ENCODE peak calls at places on chromosomes 3 and 15, in six cellular contexts. T, M, D, W, G and P are unnamed samples.

GRCh38 chr15:61849446-61849845 is 210.8 kb downstream of the VPS13C start:
- DNase-seq in T (no peak), M (no peak), D (no peak), W (no peak), G (no peak), P (no peak)

GRCh38 chr3:177185035-177185574 is 12.2 kb downstream of the TBL1XR1 start:
- DNase-seq in T (no peak), M (no peak), D (no peak), W (no peak), G (no peak), P (no peak)

GRCh38 chr3:158167737-158168469 is 58.0 kb downstream of the RSRC1 start:
- DNase-seq in T (no peak), M (no peak), D (no peak), W (peak), G (no peak), P (no peak)

GRCh38 chr15:51093488-51093864 is 1.2 kb downstream of the TNFAIP8L3 start:
- DNase-seq in T (no peak), M (no peak), D (no peak), W (no peak), G (no peak), P (no peak)

GRCh38 chr15:52709172-52709979 is 30.2 kb upstream of the ATOSA start:
- DNase-seq in T (peak), M (peak), D (peak), W (no peak), G (no peak), P (peak)

GRCh38 chr3:152444029-152444641 is 175.4 kb downstream of the MBNL1 start:
- DNase-seq in T (no peak), M (peak), D (no peak), W (peak), G (no peak), P (no peak)

GRCh38 chr3:36944012-36944640 is 728 bp downstream of the TRANK1 start:
- DNase-seq in T (no peak), M (peak), D (peak), W (no peak), G (peak), P (peak)

GRCh38 chr15:31223478-31224350 is 102.9 kb upstream of the KLF13 start:
- DNase-seq in T (no peak), M (no peak), D (no peak), W (no peak), G (no peak), P (no peak)

GRCh38 chr3:11288786-11289637 is 16.8 kb downstream of the ATG7 start:
- DNase-seq in T (no peak), M (no peak), D (no peak), W (peak), G (no peak), P (no peak)

GRCh38 chr3:134897391-134898131 is 102.5 kb downstream of the EPHB1 start:
- DNase-seq in T (no peak), M (no peak), D (peak), W (no peak), G (no peak), P (no peak)

GRCh38 chr3:127211118-127212060 is 18.5 kb downstream of the PRR23E start:
- DNase-seq in T (no peak), M (no peak), D (no peak), W (no peak), G (no peak), P (peak)

GRCh38 chr3:197364410-197365071 is 66.1 kb upstream of the DLG1 start:
- DNase-seq in T (no peak), M (no peak), D (no peak), W (no peak), G (no peak), P (no peak)

GRCh38 chr3:97106652-97106989 is 292.2 kb downstream of the EPHA6 start:
- DNase-seq in T (no peak), M (no peak), D (no peak), W (no peak), G (no peak), P (no peak)

GRCh38 chr3:178320481-178321352 is 215.5 kb upstream of the KCNMB2 start:
- DNase-seq in T (no peak), M (peak), D (no peak), W (no peak), G (no peak), P (no peak)

GRCh38 chr3:307182-307581 is 110.6 kb downstream of the CHL1 start:
- DNase-seq in T (no peak), M (no peak), D (no peak), W (no peak), G (no peak), P (no peak)

GRCh38 chr3:70824785-70825184 is 512.3 kb upstream of the MDFIC2 start:
- DNase-seq in T (no peak), M (no peak), D (no peak), W (no peak), G (no peak), P (no peak)

GRCh38 chr3:176351408-176351807 is 845.9 kb downstream of the TBL1XR1 start:
- DNase-seq in T (no peak), M (no peak), D (no peak), W (no peak), G (no peak), P (no peak)

GRCh38 chr3:36540898-36541518 is 160.7 kb downstream of the STAC start:
- DNase-seq in T (no peak), M (no peak), D (no peak), W (peak), G (no peak), P (no peak)

GRCh38 chr3:99248913-99249312 is 347.4 kb upstream of the DCBLD2 start:
- DNase-seq in T (no peak), M (no peak), D (no peak), W (no peak), G (no peak), P (no peak)

GRCh38 chr15:55402707-55403106 is 5.5 kb downstream of the CCPG1 start:
- DNase-seq in T (no peak), M (no peak), D (no peak), W (no peak), G (no peak), P (no peak)

GRCh38 chr15:79956354-79956939 is 14.5 kb downstream of the BCL2A1 start:
- DNase-seq in T (no peak), M (no peak), D (peak), W (no peak), G (no peak), P (no peak)

GRCh38 chr15:65916664-65917406 is 47.5 kb downstream of the RAB11A start:
- DNase-seq in T (no peak), M (peak), D (peak), W (no peak), G (no peak), P (no peak)

GRCh38 chr15:95799286-95800187 is 531.0 kb upstream of the NR2F2 start:
- DNase-seq in T (no peak), M (no peak), D (no peak), W (peak), G (no peak), P (no peak)

GRCh38 chr3:56879453-56880224 is 77.9 kb upstream of the ARHGEF3 start:
- DNase-seq in T (no peak), M (no peak), D (no peak), W (no peak), G (no peak), P (no peak)

GRCh38 chr3:154430014-154430413 is at the start of gene GPR149:
- DNase-seq in T (no peak), M (peak), D (no peak), W (no peak), G (no peak), P (no peak)

GRCh38 chr3:52477076-52477895 is 17.9 kb upstream of the STAB1 start:
- DNase-seq in T (no peak), M (no peak), D (no peak), W (no peak), G (no peak), P (no peak)

GRCh38 chr3:9955611-9956352 is 3.6 kb upstream of the PRRT3 start:
- DNase-seq in T (no peak), M (no peak), D (peak), W (no peak), G (no peak), P (no peak)

GRCh38 chr15:51842852-51843737 is 13.6 kb downstream of the TMOD3 start:
- DNase-seq in T (no peak), M (no peak), D (no peak), W (no peak), G (no peak), P (no peak)

GRCh38 chr3:128878556-128879124 is 780 bp upstream of the ACAD9 start:
- DNase-seq in T (no peak), M (no peak), D (no peak), W (peak), G (no peak), P (no peak)